ENCODE peak calls at places on chromosome 2, in nine cellular contexts. One of them, this sample, is unnamed.

GRCh38 chr2:176685908-176686307 is 416.7 kb downstream of the MTX2 start:
- DNase-seq in transverse colon: no peak
- DNase-seq in tibial nerve: no peak
- DNase-seq in testis: no peak
- DNase-seq in stomach: no peak
- DNase-seq in spleen: no peak
- DNase-seq in K562: no peak
- DNase-seq in upper lobe of left lung: no peak
- DNase-seq in Peyer's patch: no peak
- DNase-seq in this sample: no peak

GRCh38 chr2:121648611-121649401 is 456 bp downstream of the CLASP1 start:
- DNase-seq in transverse colon: peak; percentile 47
- DNase-seq in tibial nerve: peak; percentile 35
- DNase-seq in testis: peak; percentile 78
- DNase-seq in stomach: peak; percentile 52
- DNase-seq in spleen: peak; percentile 94
- DNase-seq in K562: peak; percentile 47
- DNase-seq in upper lobe of left lung: peak; percentile 92
- DNase-seq in Peyer's patch: peak; percentile 64
- DNase-seq in this sample: peak; percentile 92

GRCh38 chr2:19863303-19864041 is 38.3 kb downstream of the TTC32 start:
- DNase-seq in transverse colon: peak; percentile 68
- DNase-seq in tibial nerve: peak; percentile 67
- DNase-seq in testis: peak; percentile 83
- DNase-seq in stomach: peak; percentile 74
- DNase-seq in spleen: peak; percentile 94
- DNase-seq in K562: peak; percentile 78
- DNase-seq in upper lobe of left lung: peak; percentile 92
- DNase-seq in Peyer's patch: peak; percentile 81
- DNase-seq in this sample: no peak

GRCh38 chr2:185738679-185739472 is at the start of gene FSIP2:
- DNase-seq in transverse colon: peak; percentile 73
- DNase-seq in tibial nerve: peak; percentile 28
- DNase-seq in testis: peak; percentile 87
- DNase-seq in stomach: peak; percentile 70
- DNase-seq in spleen: peak; percentile 87
- DNase-seq in K562: peak; percentile 63
- DNase-seq in upper lobe of left lung: peak; percentile 90
- DNase-seq in Peyer's patch: peak; percentile 83
- DNase-seq in this sample: no peak

GRCh38 chr2:239806276-239806675 is 218.9 kb downstream of the NDUFA10 start:
- DNase-seq in transverse colon: no peak
- DNase-seq in tibial nerve: no peak
- DNase-seq in testis: peak; percentile 6
- DNase-seq in stomach: peak; percentile 18
- DNase-seq in spleen: no peak
- DNase-seq in K562: no peak
- DNase-seq in upper lobe of left lung: no peak
- DNase-seq in Peyer's patch: peak; percentile 36
- DNase-seq in this sample: no peak

GRCh38 chr2:112923237-112923966 is 12.4 kb downstream of the IL37 start:
- DNase-seq in transverse colon: no peak
- DNase-seq in tibial nerve: no peak
- DNase-seq in testis: no peak
- DNase-seq in stomach: no peak
- DNase-seq in spleen: no peak
- DNase-seq in K562: peak; percentile 76
- DNase-seq in upper lobe of left lung: no peak
- DNase-seq in Peyer's patch: no peak
- DNase-seq in this sample: no peak

GRCh38 chr2:234840336-234840735 is 111.5 kb upstream of the SH3BP4 start:
- DNase-seq in transverse colon: peak; percentile 9
- DNase-seq in tibial nerve: peak; percentile 32
- DNase-seq in testis: peak; percentile 84
- DNase-seq in stomach: no peak
- DNase-seq in spleen: no peak
- DNase-seq in K562: no peak
- DNase-seq in upper lobe of left lung: no peak
- DNase-seq in Peyer's patch: no peak
- DNase-seq in this sample: no peak

GRCh38 chr2:207619764-207620203 is 5.4 kb downstream of the METTL21A start:
- DNase-seq in transverse colon: no peak
- DNase-seq in tibial nerve: no peak
- DNase-seq in testis: no peak
- DNase-seq in stomach: no peak
- DNase-seq in spleen: no peak
- DNase-seq in K562: no peak
- DNase-seq in upper lobe of left lung: no peak
- DNase-seq in Peyer's patch: no peak
- DNase-seq in this sample: no peak

GRCh38 chr2:120541553-120541932 is 194.1 kb upstream of the GLI2 start:
- DNase-seq in transverse colon: no peak
- DNase-seq in tibial nerve: no peak
- DNase-seq in testis: no peak
- DNase-seq in stomach: no peak
- DNase-seq in spleen: no peak
- DNase-seq in K562: no peak
- DNase-seq in upper lobe of left lung: peak; percentile 50
- DNase-seq in Peyer's patch: no peak
- DNase-seq in this sample: no peak

GRCh38 chr2:29443086-29443485 is 327.9 kb downstream of the CLIP4 start:
- DNase-seq in transverse colon: no peak
- DNase-seq in tibial nerve: no peak
- DNase-seq in testis: no peak
- DNase-seq in stomach: no peak
- DNase-seq in spleen: no peak
- DNase-seq in K562: no peak
- DNase-seq in upper lobe of left lung: no peak
- DNase-seq in Peyer's patch: no peak
- DNase-seq in this sample: no peak

GRCh38 chr2:175847128-175847527 is 154.9 kb downstream of the LNPK start:
- DNase-seq in transverse colon: no peak
- DNase-seq in tibial nerve: no peak
- DNase-seq in testis: no peak
- DNase-seq in stomach: no peak
- DNase-seq in spleen: no peak
- DNase-seq in K562: no peak
- DNase-seq in upper lobe of left lung: no peak
- DNase-seq in Peyer's patch: no peak
- DNase-seq in this sample: no peak

GRCh38 chr2:190637331-190637734 is 11.6 kb upstream of the NAB1 start:
- DNase-seq in transverse colon: no peak
- DNase-seq in tibial nerve: no peak
- DNase-seq in testis: no peak
- DNase-seq in stomach: no peak
- DNase-seq in spleen: no peak
- DNase-seq in K562: no peak
- DNase-seq in upper lobe of left lung: no peak
- DNase-seq in Peyer's patch: no peak
- DNase-seq in this sample: no peak

GRCh38 chr2:135164431-135164830 is 112.3 kb downstream of the RAB3GAP1 start:
- DNase-seq in transverse colon: no peak
- DNase-seq in tibial nerve: no peak
- DNase-seq in testis: no peak
- DNase-seq in stomach: no peak
- DNase-seq in spleen: no peak
- DNase-seq in K562: no peak
- DNase-seq in upper lobe of left lung: no peak
- DNase-seq in Peyer's patch: no peak
- DNase-seq in this sample: no peak

GRCh38 chr2:85602476-85603234 is at the start of gene TMEM150A:
- DNase-seq in transverse colon: peak; percentile 95
- DNase-seq in tibial nerve: peak; percentile 91
- DNase-seq in testis: peak; percentile 95
- DNase-seq in stomach: peak; percentile 96
- DNase-seq in spleen: peak; percentile 99
- DNase-seq in K562: peak; percentile 92
- DNase-seq in upper lobe of left lung: peak; percentile 99
- DNase-seq in Peyer's patch: peak; percentile 98
- DNase-seq in this sample: peak; percentile 98

GRCh38 chr2:85607268-85608215 is 4.3 kb downstream of the C2orf68 start:
- DNase-seq in transverse colon: no peak
- DNase-seq in tibial nerve: no peak
- DNase-seq in testis: no peak
- DNase-seq in stomach: no peak
- DNase-seq in spleen: no peak
- DNase-seq in K562: no peak
- DNase-seq in upper lobe of left lung: no peak
- DNase-seq in Peyer's patch: no peak
- DNase-seq in this sample: no peak

GRCh38 chr2:85606116-85606455 is 3.6 kb upstream of the TMEM150A start:
- DNase-seq in transverse colon: no peak
- DNase-seq in tibial nerve: no peak
- DNase-seq in testis: no peak
- DNase-seq in stomach: no peak
- DNase-seq in spleen: no peak
- DNase-seq in K562: no peak
- DNase-seq in upper lobe of left lung: no peak
- DNase-seq in Peyer's patch: no peak
- DNase-seq in this sample: no peak

GRCh38 chr2:85605406-85606115 is 3.1 kb upstream of the TMEM150A start:
- DNase-seq in transverse colon: no peak
- DNase-seq in tibial nerve: no peak
- DNase-seq in testis: no peak
- DNase-seq in stomach: no peak
- DNase-seq in spleen: no peak
- DNase-seq in K562: no peak
- DNase-seq in upper lobe of left lung: no peak
- DNase-seq in Peyer's patch: no peak
- DNase-seq in this sample: no peak

DNA sequence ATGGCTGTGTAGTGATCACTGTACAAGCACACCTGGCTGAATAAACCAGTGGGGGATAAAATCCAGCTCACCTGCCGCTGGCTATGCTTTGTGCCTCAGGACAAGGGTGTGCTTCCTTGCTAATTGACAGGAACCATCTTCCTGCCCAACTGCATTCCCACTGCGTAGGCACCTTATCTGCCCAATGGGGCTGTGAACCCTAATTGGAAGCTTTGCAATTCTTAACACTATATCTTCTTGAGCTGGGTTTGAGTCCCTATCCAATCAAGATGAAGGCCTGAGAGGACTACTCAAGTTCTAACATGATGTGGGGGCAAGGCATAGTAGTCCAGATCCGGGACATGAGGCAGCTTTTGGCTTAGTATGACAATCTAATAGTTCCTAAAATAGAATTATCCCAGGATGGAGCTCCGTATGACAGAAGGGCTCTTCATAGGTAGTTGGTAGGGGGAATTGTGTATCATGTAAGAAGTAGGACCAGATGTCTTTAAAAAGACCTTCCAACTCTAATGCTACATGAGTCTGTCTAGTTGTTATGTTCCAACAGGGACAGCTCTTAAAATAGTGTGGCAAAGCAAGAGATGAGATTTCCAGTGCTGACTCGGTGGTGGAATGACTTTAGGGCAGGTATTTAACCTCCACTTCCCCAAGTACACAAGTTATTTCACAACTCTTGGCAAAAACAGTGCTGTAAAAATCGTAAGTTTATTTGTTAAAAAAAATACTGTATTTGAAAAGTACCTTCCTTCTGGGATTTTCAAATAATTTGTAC is 2.3 kb upstream of the TMEM150A start:
- DNase-seq in transverse colon: no peak
- DNase-seq in tibial nerve: no peak
- DNase-seq in testis: no peak
- DNase-seq in stomach: no peak
- DNase-seq in spleen: no peak
- DNase-seq in K562: no peak
- DNase-seq in upper lobe of left lung: no peak
- DNase-seq in Peyer's patch: no peak
- DNase-seq in this sample: no peak
- H3K27ac ChIP-seq in transverse colon: no peak overlapping the region
- H3K27ac ChIP-seq in tibial nerve: no peak overlapping the region
- H3K27ac ChIP-seq in testis: no peak overlapping the region
- H3K27ac ChIP-seq in stomach: no peak overlapping the region
- H3K27ac ChIP-seq in spleen: peak overlapping the region; percentile 35
- H3K27ac ChIP-seq in K562: no peak overlapping the region
- H3K27ac ChIP-seq in upper lobe of left lung: peak overlapping the region; percentile 91
- H3K27ac ChIP-seq in Peyer's patch: no peak overlapping the region
- H3K27ac ChIP-seq in this sample: peak overlapping the region; percentile 55

DNA sequence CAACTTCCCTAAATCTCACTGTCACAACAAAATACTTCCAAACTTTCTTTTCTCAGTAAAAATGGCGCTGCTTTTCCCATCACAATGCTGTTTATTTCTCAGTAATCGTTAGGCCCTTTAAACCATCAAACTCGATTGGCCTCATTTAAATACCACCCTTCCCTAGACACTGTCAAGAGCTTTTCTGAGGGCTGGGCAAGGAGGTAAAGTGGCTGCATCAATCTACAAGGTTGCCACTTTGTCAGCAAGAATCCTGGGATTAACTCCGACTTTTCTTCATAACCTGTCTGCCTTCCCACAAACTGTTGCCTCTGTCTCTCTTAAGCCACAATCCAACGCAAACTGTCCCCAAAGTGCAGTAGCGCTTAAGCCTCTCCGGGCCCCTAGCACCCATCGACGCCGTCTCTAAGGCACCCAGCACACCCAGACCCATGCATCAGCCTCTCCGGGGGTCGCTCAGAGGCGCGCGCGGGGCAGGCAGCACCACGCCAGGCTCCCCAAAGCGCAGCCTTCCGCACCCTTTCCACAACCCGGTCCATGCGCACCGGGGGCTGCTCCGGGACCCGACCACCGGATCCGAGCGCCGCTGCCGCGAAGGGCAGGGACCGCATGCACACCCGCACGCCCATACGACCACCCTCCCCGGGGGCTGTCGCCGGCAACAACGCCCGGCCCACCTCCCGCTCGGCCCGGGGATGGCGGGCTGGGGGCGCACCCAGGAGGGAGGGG is 683 bp downstream of the MBOAT2 start:
- DNase-seq in transverse colon: peak; percentile 23
- DNase-seq in tibial nerve: no peak
- DNase-seq in testis: no peak
- DNase-seq in stomach: no peak
- DNase-seq in spleen: peak; percentile 87
- DNase-seq in K562: no peak
- DNase-seq in upper lobe of left lung: peak; percentile 87
- DNase-seq in Peyer's patch: no peak
- DNase-seq in this sample: no peak
- H3K4me3 ChIP-seq in transverse colon: peak overlapping the region; percentile 56
- H3K4me3 ChIP-seq in tibial nerve: peak overlapping the region; percentile 65
- H3K4me3 ChIP-seq in testis: peak overlapping the region; percentile 72
- H3K4me3 ChIP-seq in stomach: peak overlapping the region; percentile 80
- H3K4me3 ChIP-seq in spleen: peak overlapping the region; percentile 80
- H3K4me3 ChIP-seq in K562: peak overlapping the region; percentile 68
- H3K4me3 ChIP-seq in upper lobe of left lung: peak overlapping the region; percentile 90
- H3K4me3 ChIP-seq in Peyer's patch: peak overlapping the region; percentile 65
- H3K4me3 ChIP-seq in this sample: peak overlapping the region; percentile 90

GRCh38 chr2:122739732-122740593 is 984.5 kb downstream of the TSN start:
- DNase-seq in transverse colon: no peak
- DNase-seq in tibial nerve: no peak
- DNase-seq in testis: no peak
- DNase-seq in stomach: no peak
- DNase-seq in spleen: no peak
- DNase-seq in K562: no peak
- DNase-seq in upper lobe of left lung: no peak
- DNase-seq in Peyer's patch: no peak
- DNase-seq in this sample: no peak
- TF ChIP-seq POLR2A in transverse colon: no peak
- TF ChIP-seq POLR2A in tibial nerve: no peak
- TF ChIP-seq POLR2A in testis: no peak
- TF ChIP-seq POLR2A in stomach: no peak
- TF ChIP-seq POLR2A in spleen: no peak
- TF ChIP-seq POLR2A in K562: no peak
- TF ChIP-seq POLR2A in upper lobe of left lung: no peak
- TF ChIP-seq POLR2A in Peyer's patch: no peak
- TF ChIP-seq POLR2A in this sample: no peak

GRCh38 chr2:197071213-197071612 is 144.7 kb upstream of the PGAP1 start:
- DNase-seq in transverse colon: no peak
- DNase-seq in tibial nerve: no peak
- DNase-seq in testis: no peak
- DNase-seq in stomach: no peak
- DNase-seq in spleen: no peak
- DNase-seq in K562: no peak
- DNase-seq in upper lobe of left lung: no peak
- DNase-seq in Peyer's patch: no peak
- DNase-seq in this sample: no peak
- H3K27ac ChIP-seq in transverse colon: no peak overlapping the region
- H3K27ac ChIP-seq in tibial nerve: no peak overlapping the region
- H3K27ac ChIP-seq in testis: no peak overlapping the region
- H3K27ac ChIP-seq in stomach: no peak overlapping the region
- H3K27ac ChIP-seq in spleen: peak overlapping the region; percentile 31
- H3K27ac ChIP-seq in K562: no peak overlapping the region
- H3K27ac ChIP-seq in upper lobe of left lung: no peak overlapping the region
- H3K27ac ChIP-seq in Peyer's patch: no peak overlapping the region
- H3K27ac ChIP-seq in this sample: no peak overlapping the region